ENCODE peak calls at places on chromosome 5, in nine cellular contexts. N is gastroesophageal sphincter; E is stimulated activated naive B cell treated with anti-CD40 and anti-IgM and Interleukin-4, amounts not matched to agents 10 μg/mL and 1 μg/mL and 100 μg/mL, for 72 hours; V is natural killer cell; X is activated CD8-positive, alpha-beta T cell treated with anti-CD3 and anti-CD28 coated beads, Interleukin-2, amount 10 ng/mL, durations not matched to agents 7 days and 5 days; T is stimulated activated memory B cell treated with anti-CD40 and anti-IgM and Interleukin-4, amounts not matched to agents 10 μg/mL and 1 μg/mL and 100 μg/mL, for 72 hours; L is left cardiac atrium; O is upper lobe of right lung; C is omental fat pad. F is an unnamed sample.

GRCh38 chr5:123144096-123144495 is 55.1 kb downstream of the PRDM6 start:
- ATAC-seq in V (no peak), O (no peak), E (no peak), N (no peak), X (no peak), C (no peak), L (no peak), T (no peak), F (no peak)

GRCh38 chr5:146240951-146241350 is 37.5 kb downstream of the RBM27 start:
- ATAC-seq in T (no peak), V (no peak), C (no peak), E (no peak), L (no peak), X (no peak), N (no peak), O (no peak), F (peak)

GRCh38 chr5:151805414-151806225 is 33.9 kb downstream of the G3BP1 start:
- ATAC-seq in V (no peak), T (no peak), O (peak), L (peak), E (peak), X (no peak), C (peak), N (peak), F (no peak)

GRCh38 chr5:30908356-30908755 is 285.1 kb upstream of the CDH6 start:
- ATAC-seq in X (no peak), L (no peak), T (no peak), N (no peak), V (no peak), C (no peak), O (no peak), E (no peak), F (no peak)

GRCh38 chr5:173187054-173187743 is 42.9 kb downstream of the BNIP1 start:
- ATAC-seq in L (no peak), X (peak), V (no peak), O (peak), T (peak), E (peak), N (no peak), C (no peak), F (peak)

GRCh38 chr5:88729476-88730182 is 153.4 kb downstream of the MEF2C start:
- ATAC-seq in L (peak), O (peak), E (peak), V (peak), T (peak), C (no peak), X (peak), N (peak), F (peak)

GRCh38 chr5:58455066-58455465 is 4.8 kb downstream of the PLK2 start:
- ATAC-seq in C (no peak), L (no peak), O (no peak), V (no peak), X (no peak), N (no peak), T (no peak), E (no peak), F (no peak)

GRCh38 chr5:68554566-68555279 is 339.2 kb downstream of the PIK3R1 start:
- ATAC-seq in L (peak), V (no peak), X (no peak), O (peak), E (no peak), T (no peak), C (peak), N (peak), F (peak)